ENCODE peak calls at places on chromosomes 5 and 9, in four cellular contexts. T is SK-N-SH, K is A549, H is HepG2. Y is an unnamed sample.

GRCh38 chr9:74025402-74025894 is 471.7 kb upstream of the RORB start:
- DNase-seq in T (no peak), H (peak; percentile 96), K (peak; percentile 32), Y (no peak)

GRCh38 chr9:93675336-93676150 is 99.2 kb downstream of the PHF2 start:
- DNase-seq in H (no peak), K (no peak), T (peak; percentile 18), Y (no peak)

GRCh38 chr5:127840809-127841208 is 137.6 kb downstream of the CCDC192 start:
- DNase-seq in T (no peak), H (no peak), K (no peak), Y (no peak)

GRCh38 chr5:1050449-1051365 is 42.1 kb downstream of the NKD2 start:
- DNase-seq in K (no peak), H (no peak), T (peak; percentile 37), Y (no peak)

GRCh38 chr5:73638344-73639095 is 12.5 kb downstream of the ARHGEF28 start:
- DNase-seq in H (no peak), T (no peak), K (peak; percentile 33), Y (no peak)

GRCh38 chr9:120212853-120213200 is 367.1 kb downstream of the CDK5RAP2 start:
- DNase-seq in T (no peak), H (no peak), K (no peak), Y (no peak)

GRCh38 chr5:113115061-113115460 is 138.5 kb downstream of the DCP2 start:
- DNase-seq in H (no peak), K (no peak), T (no peak), Y (no peak)

GRCh38 chr9:95725045-95725444 is 150.4 kb upstream of the ERCC6L2 start:
- DNase-seq in K (no peak), T (no peak), H (peak; percentile 68), Y (no peak)

GRCh38 chr5:126857472-126858410 is 80.8 kb downstream of the LMNB1 start:
- DNase-seq in H (no peak), T (no peak), K (no peak), Y (no peak)

GRCh38 chr5:9658726-9659125 is 28.6 kb upstream of the TAS2R1 start:
- DNase-seq in H (no peak), T (no peak), K (no peak), Y (no peak)

GRCh38 chr5:2508514-2508913 is 243.0 kb downstream of the IRX2 start:
- DNase-seq in T (no peak), K (no peak), H (no peak), Y (no peak)

GRCh38 chr9:38020251-38021076 is 48.6 kb downstream of the SHB start:
- DNase-seq in H (no peak), T (no peak), K (no peak), Y (no peak)

GRCh38 chr5:62778327-62779009 is 199.8 kb downstream of the LRRC70 start:
- DNase-seq in H (no peak), K (no peak), T (no peak), Y (no peak)

GRCh38 chr5:179316961-179317360 is 28.3 kb downstream of the ADAMTS2 start:
- DNase-seq in K (no peak), T (no peak), H (no peak), Y (no peak)

GRCh38 chr5:83957188-83957587 is 236.5 kb upstream of the HAPLN1 start:
- DNase-seq in K (no peak), T (no peak), H (no peak), Y (no peak)

GRCh38 chr9:38689678-38690077 is 30.3 kb downstream of the FAM240B start:
- DNase-seq in H (no peak), T (peak; percentile 78), K (peak; percentile 75), Y (no peak)

GRCh38 chr5:35332551-35332950 is 102.3 kb upstream of the PRLR start:
- DNase-seq in H (no peak), K (no peak), T (no peak), Y (no peak)

GRCh38 chr5:115844321-115844817 is 2.6 kb downstream of the AP3S1 start:
- DNase-seq in T (no peak), H (peak; percentile 86), K (no peak), Y (no peak)

GRCh38 chr5:74316064-74316586 is 324.4 kb downstream of the ENC1 start:
- DNase-seq in H (peak; percentile 15), K (peak; percentile 81), T (peak; percentile 34), Y (peak; percentile 53)

GRCh38 chr5:16492398-16493175 is 27.0 kb upstream of the ZNF622 start:
- DNase-seq in K (peak; percentile 70), T (no peak), H (no peak), Y (no peak)

GRCh38 chr5:179309751-179310320 is 35.4 kb downstream of the ADAMTS2 start:
- DNase-seq in K (no peak), H (no peak), T (no peak), Y (no peak)

GRCh38 chr9:33042528-33042927 is 17.5 kb downstream of the DNAJA1 start:
- DNase-seq in K (no peak), T (no peak), H (no peak), Y (no peak)

GRCh38 chr5:176416123-176416924 is at the start of gene CLTB:
- DNase-seq in K (peak; percentile 87), T (peak; percentile 98), H (peak; percentile 74), Y (peak; percentile 37)

GRCh38 chr9:123807241-123807640 is 122.7 kb downstream of the DENND1A start:
- DNase-seq in H (no peak), K (no peak), T (no peak), Y (no peak)

GRCh38 chr9:33468797-33469621 is 4.7 kb downstream of the NOL6 start:
- DNase-seq in K (no peak), H (no peak), T (no peak), Y (no peak)

GRCh38 chr5:133147815-133148634 is 96.2 kb downstream of the HSPA4 start:
- DNase-seq in K (no peak), H (no peak), T (no peak), Y (no peak)

GRCh38 chr5:135433626-135434426 is 13.3 kb downstream of the DCANP1 start:
- DNase-seq in H (peak; percentile 58), T (no peak), K (no peak), Y (no peak)

GRCh38 chr5:178274826-178275537 is 42.4 kb upstream of the PHYKPL start:
- DNase-seq in H (no peak), T (no peak), K (no peak), Y (no peak)

GRCh38 chr9:135516132-135516860 is 4.9 kb upstream of the LCN1 start:
- DNase-seq in H (no peak), K (no peak), T (no peak), Y (no peak)

GRCh38 chr5:56813302-56813701 is 2.0 kb upstream of the MAP3K1 start:
- DNase-seq in T (no peak), H (no peak), K (no peak), Y (no peak)

GRCh38 chr5:91291628-91292569 is 91.2 kb downstream of the ARRDC3 start:
- DNase-seq in H (no peak), T (no peak), K (no peak), Y (no peak)

GRCh38 chr9:89523948-89524347 is 26.0 kb upstream of the SEMA4D start:
- DNase-seq in H (no peak), T (no peak), K (no peak), Y (no peak)

GRCh38 chr5:77483662-77484061 is 8.5 kb downstream of the WDR41 start:
- DNase-seq in H (no peak), T (no peak), K (no peak), Y (no peak)

GRCh38 chr9:88741335-88741734 is 206.4 kb downstream of the NXNL2 start:
- DNase-seq in H (peak; percentile 23), T (no peak), K (peak; percentile 44), Y (no peak)

GRCh38 chr5:68178579-68178978 is 37.0 kb upstream of the PIK3R1 start:
- DNase-seq in T (no peak), K (peak; percentile 27), H (no peak), Y (no peak)

DNA sequence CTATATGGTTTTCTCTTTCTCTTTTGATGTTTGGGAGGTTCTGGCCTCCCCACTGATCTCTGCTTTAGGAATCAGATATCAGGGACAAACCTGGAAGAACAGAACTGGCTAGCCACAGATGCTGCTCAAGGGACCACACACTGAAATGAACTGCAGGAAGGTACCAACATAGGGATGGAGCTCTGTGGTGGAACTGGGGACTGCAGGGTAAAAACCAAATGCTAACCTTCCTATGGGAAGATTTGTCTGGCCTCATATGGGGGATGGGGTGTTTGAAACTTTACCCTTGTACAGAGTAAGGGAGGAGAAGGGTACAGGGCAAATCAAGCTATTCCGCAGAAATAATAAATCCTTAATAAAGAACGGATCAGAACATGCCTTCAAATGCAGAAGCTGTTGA is 49.4 kb downstream of the ELOVL7 start:
- DNase-seq in T (no peak), K (no peak), H (no peak), Y (no peak)
- TF ChIP-seq PBX3 in T (no peak), K (no peak), H (no peak), Y (no peak)

GRCh38 chr9:113636165-113636564 is 172.6 kb downstream of the RGS3 start:
- DNase-seq in K (no peak), H (peak; percentile 55), T (no peak), Y (no peak)
- TF ChIP-seq PBX3 in K (no peak), H (no peak), T (no peak), Y (no peak)

GRCh38 chr5:180358179-180358578 is 5.0 kb upstream of the GFPT2 start:
- DNase-seq in H (no peak), T (no peak), K (no peak), Y (no peak)

GRCh38 chr5:180364306-180364856 is 11.2 kb upstream of the GFPT2 start:
- DNase-seq in H (no peak), T (no peak), K (no peak), Y (no peak)

GRCh38 chr5:180358694-180359093 is 5.6 kb upstream of the GFPT2 start:
- DNase-seq in H (no peak), K (no peak), T (no peak), Y (no peak)

GRCh38 chr5:180354966-180355365 is 1.8 kb upstream of the GFPT2 start:
- DNase-seq in T (no peak), H (no peak), K (no peak), Y (no peak)

DNA sequence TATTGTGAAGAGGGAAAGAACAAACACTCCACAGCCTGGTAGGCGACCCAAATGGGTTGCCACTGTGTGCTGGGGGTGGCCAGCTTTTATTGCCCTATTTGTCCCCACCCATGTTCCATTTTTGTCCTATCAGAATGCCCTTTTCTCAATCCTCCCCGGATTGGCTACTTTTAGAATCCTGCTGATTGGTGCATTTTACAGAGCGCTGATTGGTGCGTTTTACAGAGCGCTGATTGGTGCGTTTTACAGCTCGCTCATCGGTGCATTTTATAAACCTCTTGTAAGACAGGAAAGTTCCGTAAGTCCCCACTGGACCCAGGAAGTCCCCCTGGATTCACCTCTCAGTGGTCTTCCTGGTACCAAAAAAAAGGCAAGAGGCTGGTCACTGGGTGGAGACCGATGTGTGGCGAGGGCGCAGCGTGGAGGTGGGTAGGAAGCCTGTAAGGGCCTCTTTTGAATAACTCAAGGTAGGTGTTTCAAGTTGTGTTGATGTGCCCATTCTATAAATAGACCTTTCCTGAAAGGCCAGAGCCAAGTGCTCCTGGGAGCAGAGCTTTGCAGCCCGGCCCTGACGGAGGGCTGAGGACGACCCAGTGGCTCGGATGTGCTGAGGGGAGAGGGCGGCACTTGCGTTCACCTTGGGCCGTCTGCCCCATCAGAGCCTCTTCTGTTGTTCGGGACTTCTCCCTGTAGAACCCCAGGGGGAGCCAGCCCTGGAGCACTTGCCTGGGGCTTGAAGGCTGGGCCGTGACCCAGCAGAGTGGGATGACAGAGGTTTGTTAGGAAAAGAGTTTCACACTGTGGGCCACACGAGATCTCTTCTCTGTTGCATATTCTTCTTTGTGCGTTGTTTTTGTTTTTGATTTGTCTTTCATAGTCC is 7.2 kb upstream of the GFPT2 start:
- DNase-seq in H (no peak), T (no peak), K (no peak), Y (no peak)
- TF ChIP-seq PBX3 in H (no peak), T (no peak), K (no peak), Y (no peak)

DNA sequence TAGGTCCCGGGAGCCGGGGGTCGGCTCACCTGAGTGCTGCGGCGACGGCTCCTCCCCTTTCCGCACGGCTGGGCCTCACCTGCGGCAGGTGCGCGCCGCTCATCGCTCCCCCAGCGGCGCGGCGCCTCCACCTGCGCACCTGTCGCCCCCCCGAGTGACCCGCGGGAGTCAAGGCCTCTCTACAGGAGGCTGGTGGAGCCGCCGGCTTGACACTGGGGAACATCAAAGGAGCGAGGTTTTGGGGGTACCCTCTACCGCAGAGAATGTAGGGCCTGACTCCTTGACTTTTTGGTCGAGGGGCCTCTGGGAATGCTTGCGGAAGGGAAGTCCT is 483 bp upstream of the IER5L start:
- DNase-seq in H (no peak), K (no peak), T (no peak), Y (no peak)
- TF ChIP-seq PBX3 in H (no peak), K (no peak), T (no peak), Y (no peak)

Y was measured in GM12878.